ENCODE peak calls at places on chromosome 1, in ten cellular contexts. H, B, E, Y, Q, J, K, P, T and O are unnamed samples.

GRCh38 chr1:230375795-230376194 is 50.3 kb downstream of the PGBD5 start:
- DNase-seq in H (no peak), B (no peak), E (no peak), Y (no peak), Q (no peak), J (no peak), K (no peak), P (no peak), T (no peak), O (no peak)

GRCh38 chr1:15803380-15803779 is 4.1 kb downstream of the UQCRHL start:
- DNase-seq in H (no peak), B (no peak), E (no peak), Y (no peak), Q (no peak), J (no peak), K (peak; percentile 22), P (no peak), T (peak; percentile 44), O (no peak)

GRCh38 chr1:41523071-41523470 is 38.6 kb upstream of the EDN2 start:
- DNase-seq in H (no peak), B (no peak), E (no peak), Y (no peak), Q (no peak), J (no peak), K (no peak), P (no peak), T (no peak), O (no peak)

GRCh38 chr1:87178451-87178850 is 150.2 kb upstream of the LMO4 start:
- DNase-seq in H (no peak), B (no peak), E (no peak), Y (no peak), Q (no peak), J (no peak), K (no peak), P (no peak), T (no peak), O (no peak)

GRCh38 chr1:196678510-196678884 is 26.7 kb downstream of the CFH start:
- DNase-seq in H (no peak), B (no peak), E (no peak), Y (no peak), Q (no peak), J (no peak), K (peak; percentile 60), P (no peak), T (no peak), O (no peak)

GRCh38 chr1:147541672-147542548 is 609 bp downstream of the BCL9 start:
- DNase-seq in H (peak; percentile 14), B (peak; percentile 66), E (peak; percentile 3), Y (no peak), Q (no peak), J (no peak), K (peak; percentile 18), P (peak; percentile 83), T (peak; percentile 61), O (peak; percentile 24)

GRCh38 chr1:237672748-237673147 is 218.0 kb downstream of the ZP4 start:
- DNase-seq in H (no peak), B (no peak), E (no peak), Y (no peak), Q (no peak), J (no peak), K (no peak), P (no peak), T (no peak), O (no peak)

GRCh38 chr1:162663589-162664030 is 31.3 kb downstream of the DDR2 start:
- DNase-seq in H (no peak), B (no peak), E (no peak), Y (no peak), Q (no peak), J (no peak), K (peak; percentile 72), P (no peak), T (no peak), O (peak; percentile 29)